ENCODE peak calls at places on chromosomes 3 and 15, in eight cellular contexts. M, T, U, S, Z, C, L and K are unnamed samples.

GRCh38 chr3:126493051-126493450 is 17.4 kb upstream of the ZXDC start:
- DNase-seq in T (no peak), S (no peak), Z (no peak), U (no peak), C (no peak), M (no peak), L (no peak), K (no peak)

GRCh38 chr3:8110966-8111798 is 390.4 kb upstream of the LMCD1 start:
- DNase-seq in C (peak), M (peak), T (peak), U (peak), Z (peak), S (peak), L (peak), K (peak)

GRCh38 chr3:153219147-153219546 is 57.1 kb downstream of the RAP2B start:
- DNase-seq in C (no peak), S (peak), M (no peak), U (no peak), T (no peak), Z (no peak), L (peak), K (no peak)

GRCh38 chr3:46409735-46410489 is 2.9 kb downstream of the CCRL2 start:
- DNase-seq in L (no peak), U (no peak), Z (no peak), T (no peak), S (no peak), C (no peak), M (no peak), K (no peak)

GRCh38 chr3:127746400-127747057 is 73.8 kb downstream of the ABTB1 start:
- DNase-seq in C (no peak), U (no peak), L (no peak), Z (no peak), M (no peak), T (no peak), S (no peak), K (no peak)

GRCh38 chr3:114650808-114651207 is 357.0 kb downstream of the TIGIT start:
- DNase-seq in T (no peak), S (peak), U (no peak), L (peak), M (no peak), Z (no peak), C (no peak), K (peak)

GRCh38 chr3:194133661-194134230 is 2.2 kb upstream of the HES1 start:
- DNase-seq in Z (no peak), M (peak), L (no peak), S (peak), U (peak), T (no peak), C (no peak), K (no peak)

GRCh38 chr15:89198934-89199333 is 22.4 kb downstream of the RLBP1 start:
- DNase-seq in M (no peak), Z (no peak), L (no peak), U (peak), T (no peak), C (peak), S (no peak), K (no peak)

GRCh38 chr15:63221346-63221745 is 31.9 kb downstream of the RAB8B start:
- DNase-seq in U (no peak), T (no peak), M (no peak), S (no peak), C (no peak), L (no peak), Z (no peak), K (no peak)